ENCODE peak calls at places on chromosome 1, in seven cellular contexts. One of them, this sample, is unnamed.

GRCh38 chr1:64861611-64862010 is 104.7 kb downstream of the JAK1 start:
- DNase-seq in G401: no peak
- DNase-seq in B cell: no peak
- DNase-seq in fibroblast of the aortic adventitia: peak; percentile 16
- DNase-seq in stimulated activated CD4-positive, alpha-beta T cell treated with anti-CD3 and anti-CD28 coated beads, Interleukin-1b, Interleukin-23, amount 100 ng/mL, for 4 hours: no peak
- DNase-seq in endodermal cell: peak; percentile 89
- DNase-seq in SK-N-MC: no peak
- DNase-seq in this sample: peak; percentile 40

GRCh38 chr1:236058141-236058626 is 6.7 kb downstream of the NID1 start:
- DNase-seq in G401: no peak
- DNase-seq in B cell: no peak
- DNase-seq in fibroblast of the aortic adventitia: peak; percentile 67
- DNase-seq in stimulated activated CD4-positive, alpha-beta T cell treated with anti-CD3 and anti-CD28 coated beads, Interleukin-1b, Interleukin-23, amount 100 ng/mL, for 4 hours: no peak
- DNase-seq in endodermal cell: no peak
- DNase-seq in SK-N-MC: no peak
- DNase-seq in this sample: no peak

GRCh38 chr1:5908461-5909375 is 83.5 kb downstream of the NPHP4 start:
- DNase-seq in G401: peak; percentile 29
- DNase-seq in B cell: no peak
- DNase-seq in fibroblast of the aortic adventitia: no peak
- DNase-seq in stimulated activated CD4-positive, alpha-beta T cell treated with anti-CD3 and anti-CD28 coated beads, Interleukin-1b, Interleukin-23, amount 100 ng/mL, for 4 hours: no peak
- DNase-seq in endodermal cell: peak; percentile 30
- DNase-seq in SK-N-MC: no peak
- DNase-seq in this sample: no peak

GRCh38 chr1:160711528-160712311 is at the start of gene CD48:
- DNase-seq in G401: no peak
- DNase-seq in B cell: peak; percentile 20
- DNase-seq in fibroblast of the aortic adventitia: no peak
- DNase-seq in stimulated activated CD4-positive, alpha-beta T cell treated with anti-CD3 and anti-CD28 coated beads, Interleukin-1b, Interleukin-23, amount 100 ng/mL, for 4 hours: no peak
- DNase-seq in endodermal cell: no peak
- DNase-seq in SK-N-MC: no peak
- DNase-seq in this sample: no peak

GRCh38 chr1:178724734-178725602 is at the start of gene RALGPS2:
- DNase-seq in G401: peak; percentile 79
- DNase-seq in B cell: peak; percentile 94
- DNase-seq in fibroblast of the aortic adventitia: peak; percentile 53
- DNase-seq in stimulated activated CD4-positive, alpha-beta T cell treated with anti-CD3 and anti-CD28 coated beads, Interleukin-1b, Interleukin-23, amount 100 ng/mL, for 4 hours: peak; percentile 52
- DNase-seq in endodermal cell: peak; percentile 90
- DNase-seq in SK-N-MC: no peak
- DNase-seq in this sample: peak; percentile 58

GRCh38 chr1:2454227-2454626 is 21.9 kb upstream of the PLCH2 start:
- DNase-seq in G401: no peak
- DNase-seq in B cell: no peak
- DNase-seq in fibroblast of the aortic adventitia: no peak
- DNase-seq in stimulated activated CD4-positive, alpha-beta T cell treated with anti-CD3 and anti-CD28 coated beads, Interleukin-1b, Interleukin-23, amount 100 ng/mL, for 4 hours: no peak
- DNase-seq in endodermal cell: no peak
- DNase-seq in SK-N-MC: no peak
- DNase-seq in this sample: no peak

GRCh38 chr1:44359234-44359937 is 4.3 kb upstream of the ERI3 start:
- DNase-seq in G401: no peak
- DNase-seq in B cell: no peak
- DNase-seq in fibroblast of the aortic adventitia: no peak
- DNase-seq in stimulated activated CD4-positive, alpha-beta T cell treated with anti-CD3 and anti-CD28 coated beads, Interleukin-1b, Interleukin-23, amount 100 ng/mL, for 4 hours: no peak
- DNase-seq in endodermal cell: no peak
- DNase-seq in SK-N-MC: no peak
- DNase-seq in this sample: no peak

GRCh38 chr1:181033128-181033798 is 520 bp upstream of the MR1 start:
- DNase-seq in G401: peak; percentile 26
- DNase-seq in B cell: no peak
- DNase-seq in fibroblast of the aortic adventitia: peak; percentile 57
- DNase-seq in stimulated activated CD4-positive, alpha-beta T cell treated with anti-CD3 and anti-CD28 coated beads, Interleukin-1b, Interleukin-23, amount 100 ng/mL, for 4 hours: peak; percentile 12
- DNase-seq in endodermal cell: no peak
- DNase-seq in SK-N-MC: no peak
- DNase-seq in this sample: peak; percentile 47

GRCh38 chr1:93437976-93438605 is 9.8 kb upstream of the FNBP1L start:
- DNase-seq in G401: peak; percentile 64
- DNase-seq in B cell: peak; percentile 42
- DNase-seq in fibroblast of the aortic adventitia: peak; percentile 79
- DNase-seq in stimulated activated CD4-positive, alpha-beta T cell treated with anti-CD3 and anti-CD28 coated beads, Interleukin-1b, Interleukin-23, amount 100 ng/mL, for 4 hours: no peak
- DNase-seq in endodermal cell: no peak
- DNase-seq in SK-N-MC: peak; percentile 45
- DNase-seq in this sample: peak; percentile 57

GRCh38 chr1:46747683-46748288 is 28.9 kb upstream of the EFCAB14 start:
- DNase-seq in G401: peak; percentile 42
- DNase-seq in B cell: no peak
- DNase-seq in fibroblast of the aortic adventitia: peak; percentile 47
- DNase-seq in stimulated activated CD4-positive, alpha-beta T cell treated with anti-CD3 and anti-CD28 coated beads, Interleukin-1b, Interleukin-23, amount 100 ng/mL, for 4 hours: no peak
- DNase-seq in endodermal cell: peak; percentile 90
- DNase-seq in SK-N-MC: peak; percentile 5
- DNase-seq in this sample: peak; percentile 52

This sample was measured in amniotic epithelial cell.